ENCODE peak calls at places on chromosome 21, in four cellular contexts. One of them, this sample, is unnamed.

GRCh38 chr21:35565204-35565611 is 495.1 kb downstream of the SETD4 start:
- DNase-seq in HCT116: no peak
- DNase-seq in neural crest cell: peak; percentile 4
- DNase-seq in OCI-LY7: no peak
- DNase-seq in this sample: no peak

GRCh38 chr21:25518491-25518911 is 88.8 kb downstream of the MRPL39 start:
- DNase-seq in HCT116: no peak
- DNase-seq in neural crest cell: no peak
- DNase-seq in OCI-LY7: no peak
- DNase-seq in this sample: no peak

GRCh38 chr21:39694750-39695149 is 50.2 kb upstream of the IGSF5 start:
- DNase-seq in HCT116: no peak
- DNase-seq in neural crest cell: no peak
- DNase-seq in OCI-LY7: no peak
- DNase-seq in this sample: no peak

GRCh38 chr21:19547951-19548635 is 1144.5 kb upstream of the TMPRSS15 start:
- DNase-seq in HCT116: no peak
- DNase-seq in neural crest cell: no peak
- DNase-seq in OCI-LY7: no peak
- DNase-seq in this sample: no peak

GRCh38 chr21:16644690-16645089 is 868.2 kb upstream of the CXADR start:
- DNase-seq in HCT116: no peak
- DNase-seq in neural crest cell: no peak
- DNase-seq in OCI-LY7: no peak
- DNase-seq in this sample: no peak

GRCh38 chr21:29190920-29191319 is 60.5 kb downstream of the MAP3K7CL start:
- DNase-seq in HCT116: no peak
- DNase-seq in neural crest cell: no peak
- DNase-seq in OCI-LY7: no peak
- DNase-seq in this sample: no peak

GRCh38 chr21:36749935-36750578 is 51.1 kb downstream of the SIM2 start:
- DNase-seq in HCT116: no peak
- DNase-seq in neural crest cell: peak; percentile 23
- DNase-seq in OCI-LY7: no peak
- DNase-seq in this sample: no peak

GRCh38 chr21:14734191-14734590 is 188.1 kb upstream of the SAMSN1 start:
- DNase-seq in HCT116: no peak
- DNase-seq in neural crest cell: no peak
- DNase-seq in OCI-LY7: no peak
- DNase-seq in this sample: no peak

GRCh38 chr21:36512971-36513370 is 33.0 kb upstream of the CLDN14 start:
- DNase-seq in HCT116: no peak
- DNase-seq in neural crest cell: no peak
- DNase-seq in OCI-LY7: no peak
- DNase-seq in this sample: no peak

GRCh38 chr21:43211085-43212071 is 42.6 kb downstream of the CRYAA start:
- DNase-seq in HCT116: peak; percentile 4
- DNase-seq in neural crest cell: peak; percentile 28
- DNase-seq in OCI-LY7: peak; percentile 20
- DNase-seq in this sample: peak; percentile 16

GRCh38 chr21:36337099-36337509 is 17.1 kb downstream of the MORC3 start:
- DNase-seq in HCT116: no peak
- DNase-seq in neural crest cell: no peak
- DNase-seq in OCI-LY7: no peak
- DNase-seq in this sample: no peak

GRCh38 chr21:20045197-20045596 is 953.0 kb upstream of the NCAM2 start:
- DNase-seq in HCT116: no peak
- DNase-seq in neural crest cell: no peak
- DNase-seq in OCI-LY7: no peak
- DNase-seq in this sample: no peak

GRCh38 chr21:34074283-34075098 is 1.1 kb downstream of the MRPS6 start:
- DNase-seq in HCT116: no peak
- DNase-seq in neural crest cell: peak; percentile 8
- DNase-seq in OCI-LY7: peak; percentile 39
- DNase-seq in this sample: no peak

GRCh38 chr21:23155281-23155680 is 2157.1 kb downstream of the NCAM2 start:
- DNase-seq in HCT116: no peak
- DNase-seq in neural crest cell: no peak
- DNase-seq in OCI-LY7: no peak
- DNase-seq in this sample: no peak

GRCh38 chr21:37153935-37154350 is 80.9 kb downstream of the TTC3 start:
- DNase-seq in HCT116: no peak
- DNase-seq in neural crest cell: no peak
- DNase-seq in OCI-LY7: no peak
- DNase-seq in this sample: no peak

DNA sequence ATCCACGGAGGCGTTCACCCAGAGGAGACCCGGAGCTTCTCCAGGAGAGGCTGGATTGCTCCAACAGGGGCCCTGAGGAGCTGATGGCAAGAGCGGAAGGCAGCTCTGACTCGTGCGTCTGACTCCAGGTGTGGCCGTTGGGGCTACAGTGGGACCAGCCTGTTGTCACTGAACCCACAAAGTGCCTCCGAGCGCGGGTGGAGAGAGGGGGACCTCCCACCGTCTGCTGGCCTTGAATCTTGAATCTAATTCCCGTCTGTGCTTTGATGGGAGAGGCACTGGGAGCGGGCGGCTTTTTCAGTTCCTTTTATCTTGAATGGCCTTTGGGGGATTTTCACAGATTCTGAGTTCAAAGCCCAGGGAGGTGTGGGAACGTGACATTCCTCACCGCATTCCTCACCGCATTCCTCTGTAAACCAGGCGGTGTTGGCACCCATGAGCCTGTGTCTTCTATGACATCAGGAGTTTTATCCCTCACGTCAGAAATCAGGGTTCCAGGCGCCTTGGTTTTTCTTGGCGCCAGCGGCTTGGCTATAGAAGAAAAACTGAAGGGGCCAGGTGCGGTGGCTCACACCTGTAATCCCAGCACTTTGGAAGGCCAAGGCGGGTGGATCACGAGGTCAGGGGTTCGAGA is 39.2 kb upstream of the COL18A1 start:
- DNase-seq in HCT116: peak; percentile 67
- DNase-seq in neural crest cell: no peak
- DNase-seq in OCI-LY7: no peak
- DNase-seq in this sample: no peak
- TF ChIP-seq CTCF in HCT116: no peak
- TF ChIP-seq CTCF in neural crest cell: no peak
- TF ChIP-seq CTCF in OCI-LY7: no peak
- TF ChIP-seq CTCF in this sample: no peak

DNA sequence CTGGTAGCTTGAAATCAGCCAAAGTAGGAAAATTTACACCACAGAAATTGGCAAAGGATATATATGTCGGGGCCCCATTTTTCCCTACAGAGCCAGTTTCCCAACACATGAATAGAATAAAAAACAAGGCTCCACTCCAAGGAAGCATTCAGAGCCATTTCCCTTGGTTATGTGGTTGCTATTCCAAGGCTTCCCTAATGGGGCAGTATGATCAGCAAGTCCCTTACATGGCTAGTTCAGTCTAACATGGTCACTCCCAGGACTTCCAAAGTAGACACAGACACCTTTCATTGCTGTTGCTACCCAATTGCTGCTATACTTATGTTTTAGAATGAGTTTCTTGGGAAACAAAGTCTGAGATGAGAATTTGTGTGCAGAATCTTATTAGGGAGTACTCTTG is 93.1 kb downstream of the C21orf91 start:
- DNase-seq in HCT116: peak; percentile 23
- DNase-seq in neural crest cell: no peak
- DNase-seq in OCI-LY7: peak; percentile 8
- DNase-seq in this sample: no peak
- TF ChIP-seq CTCF in HCT116: peak; percentile 54
- TF ChIP-seq CTCF in neural crest cell: peak; percentile 24
- TF ChIP-seq CTCF in OCI-LY7: peak; percentile 51
- TF ChIP-seq CTCF in this sample: peak; percentile 27

GRCh38 chr21:30829659-30830058 is at the start of gene KRTAP7-1:
- DNase-seq in HCT116: no peak
- DNase-seq in neural crest cell: no peak
- DNase-seq in OCI-LY7: no peak
- DNase-seq in this sample: no peak

DNA sequence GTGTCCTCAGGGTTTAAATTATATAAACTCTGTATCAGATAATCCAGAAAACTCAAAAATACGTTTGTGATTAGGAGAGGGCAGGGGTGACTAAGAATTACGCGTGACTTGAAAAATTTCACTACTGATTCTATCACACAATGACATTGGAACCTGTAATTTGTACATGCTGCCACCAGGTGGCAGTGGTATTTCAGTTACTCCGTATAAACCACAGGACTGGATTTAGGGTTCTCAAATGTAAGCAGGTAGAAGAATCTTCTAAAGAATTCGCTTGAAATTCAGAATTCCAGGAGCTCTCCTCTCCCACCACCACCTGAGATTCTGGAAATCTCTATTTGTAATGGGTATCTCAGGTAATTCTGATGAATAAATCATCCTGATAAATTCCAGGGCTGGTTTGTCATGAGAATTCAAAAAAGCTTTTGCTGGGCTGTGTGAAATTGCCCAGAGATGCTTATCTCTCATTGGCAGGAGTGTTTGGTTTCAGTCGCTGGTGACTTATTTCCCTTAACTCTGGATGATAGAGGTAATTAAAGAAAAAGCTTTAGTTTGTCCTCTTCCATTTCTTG is 1.7 kb upstream of the KRTAP7-1 start:
- DNase-seq in HCT116: peak; percentile 3
- DNase-seq in neural crest cell: peak; percentile 12
- DNase-seq in OCI-LY7: peak; percentile 48
- DNase-seq in this sample: no peak
- TF ChIP-seq CTCF in HCT116: peak; percentile 72
- TF ChIP-seq CTCF in neural crest cell: peak; percentile 72
- TF ChIP-seq CTCF in OCI-LY7: peak; percentile 88
- TF ChIP-seq CTCF in this sample: peak; percentile 62

GRCh38 chr21:26961704-26962103 is 5.2 kb downstream of the ADAMTS5 start:
- DNase-seq in HCT116: no peak
- DNase-seq in neural crest cell: no peak
- DNase-seq in OCI-LY7: no peak
- DNase-seq in this sample: no peak
- TF ChIP-seq CTCF in HCT116: no peak
- TF ChIP-seq CTCF in neural crest cell: peak; percentile 41
- TF ChIP-seq CTCF in OCI-LY7: peak; percentile 16
- TF ChIP-seq CTCF in this sample: peak; percentile 40

GRCh38 chr21:27700974-27701614 is 734.2 kb upstream of the ADAMTS5 start:
- DNase-seq in HCT116: no peak
- DNase-seq in neural crest cell: peak; percentile 84
- DNase-seq in OCI-LY7: peak; percentile 31
- DNase-seq in this sample: peak; percentile 69
- TF ChIP-seq CTCF in HCT116: peak; percentile 37
- TF ChIP-seq CTCF in neural crest cell: peak; percentile 97
- TF ChIP-seq CTCF in OCI-LY7: peak; percentile 73
- TF ChIP-seq CTCF in this sample: peak; percentile 93

GRCh38 chr21:45270306-45270821 is 17.3 kb downstream of the POFUT2 start:
- DNase-seq in HCT116: no peak
- DNase-seq in neural crest cell: no peak
- DNase-seq in OCI-LY7: no peak
- DNase-seq in this sample: no peak
- TF ChIP-seq CTCF in HCT116: peak; percentile 51
- TF ChIP-seq CTCF in neural crest cell: no peak
- TF ChIP-seq CTCF in OCI-LY7: peak; percentile 26
- TF ChIP-seq CTCF in this sample: no peak

GRCh38 chr21:42009018-42009830 is 936 bp downstream of the ZBTB21 start:
- DNase-seq in HCT116: no peak
- DNase-seq in neural crest cell: peak; percentile 28
- DNase-seq in OCI-LY7: peak; percentile 77
- DNase-seq in this sample: peak; percentile 47
- TF ChIP-seq CTCF in HCT116: no peak
- TF ChIP-seq CTCF in neural crest cell: peak; percentile 51
- TF ChIP-seq CTCF in OCI-LY7: peak; percentile 65
- TF ChIP-seq CTCF in this sample: peak; percentile 45

This sample was measured in progenitor cell of endocrine pancreas.